ENCODE peak calls at places on chromosome 13, in seven cellular contexts. One of them, this sample, is unnamed.

GRCh38 chr13:49958321-49958720 is 22.2 kb upstream of the SPRYD7 start:
- DNase-seq in AG08395: no peak
- DNase-seq in lower lobe of right lung: no peak
- DNase-seq in hepatocyte: no peak
- DNase-seq in hepatic stellate cell: no peak
- DNase-seq in body of pancreas: no peak
- DNase-seq in stimulated activated CD4-positive, alpha-beta T cell treated with anti-CD3 and anti-CD28 coated beads, Interleukin-15, amount 100 ng/mL, for 1 hour: no peak
- DNase-seq in this sample: no peak

GRCh38 chr13:53405616-53406015 is 377.0 kb downstream of the OLFM4 start:
- DNase-seq in AG08395: no peak
- DNase-seq in lower lobe of right lung: no peak
- DNase-seq in hepatocyte: peak
- DNase-seq in hepatic stellate cell: no peak
- DNase-seq in body of pancreas: no peak
- DNase-seq in stimulated activated CD4-positive, alpha-beta T cell treated with anti-CD3 and anti-CD28 coated beads, Interleukin-15, amount 100 ng/mL, for 1 hour: no peak
- DNase-seq in this sample: no peak

GRCh38 chr13:76808927-76809326 is 77.3 kb downstream of the KCTD12 start:
- DNase-seq in AG08395: no peak
- DNase-seq in lower lobe of right lung: no peak
- DNase-seq in hepatocyte: no peak
- DNase-seq in hepatic stellate cell: no peak
- DNase-seq in body of pancreas: no peak
- DNase-seq in stimulated activated CD4-positive, alpha-beta T cell treated with anti-CD3 and anti-CD28 coated beads, Interleukin-15, amount 100 ng/mL, for 1 hour: no peak
- DNase-seq in this sample: no peak

GRCh38 chr13:102569488-102569887 is 27.3 kb upstream of the TPP2 start:
- DNase-seq in AG08395: peak
- DNase-seq in lower lobe of right lung: no peak
- DNase-seq in hepatocyte: no peak
- DNase-seq in hepatic stellate cell: peak
- DNase-seq in body of pancreas: no peak
- DNase-seq in stimulated activated CD4-positive, alpha-beta T cell treated with anti-CD3 and anti-CD28 coated beads, Interleukin-15, amount 100 ng/mL, for 1 hour: no peak
- DNase-seq in this sample: no peak

GRCh38 chr13:51858433-51859247 is 3.1 kb upstream of the CCDC70 start:
- DNase-seq in AG08395: no peak
- DNase-seq in lower lobe of right lung: no peak
- DNase-seq in hepatocyte: no peak
- DNase-seq in hepatic stellate cell: no peak
- DNase-seq in body of pancreas: no peak
- DNase-seq in stimulated activated CD4-positive, alpha-beta T cell treated with anti-CD3 and anti-CD28 coated beads, Interleukin-15, amount 100 ng/mL, for 1 hour: no peak
- DNase-seq in this sample: no peak

GRCh38 chr13:27921961-27922910 is 2.4 kb downstream of the PDX1 start:
- DNase-seq in AG08395: no peak
- DNase-seq in lower lobe of right lung: no peak
- DNase-seq in hepatocyte: no peak
- DNase-seq in hepatic stellate cell: no peak
- DNase-seq in body of pancreas: no peak
- DNase-seq in stimulated activated CD4-positive, alpha-beta T cell treated with anti-CD3 and anti-CD28 coated beads, Interleukin-15, amount 100 ng/mL, for 1 hour: no peak
- DNase-seq in this sample: no peak

GRCh38 chr13:107210216-107211010 is 642.5 kb upstream of the ARGLU1 start:
- DNase-seq in AG08395: peak
- DNase-seq in lower lobe of right lung: no peak
- DNase-seq in hepatocyte: peak
- DNase-seq in hepatic stellate cell: no peak
- DNase-seq in body of pancreas: no peak
- DNase-seq in stimulated activated CD4-positive, alpha-beta T cell treated with anti-CD3 and anti-CD28 coated beads, Interleukin-15, amount 100 ng/mL, for 1 hour: no peak
- DNase-seq in this sample: no peak

GRCh38 chr13:51534075-51534817 is 50.0 kb upstream of the WDFY2 start:
- DNase-seq in AG08395: no peak
- DNase-seq in lower lobe of right lung: peak
- DNase-seq in hepatocyte: no peak
- DNase-seq in hepatic stellate cell: no peak
- DNase-seq in body of pancreas: no peak
- DNase-seq in stimulated activated CD4-positive, alpha-beta T cell treated with anti-CD3 and anti-CD28 coated beads, Interleukin-15, amount 100 ng/mL, for 1 hour: no peak
- DNase-seq in this sample: no peak

GRCh38 chr13:49652691-49653305 is 24.5 kb downstream of the ARL11 start:
- DNase-seq in AG08395: peak
- DNase-seq in lower lobe of right lung: no peak
- DNase-seq in hepatocyte: peak
- DNase-seq in hepatic stellate cell: peak
- DNase-seq in body of pancreas: peak
- DNase-seq in stimulated activated CD4-positive, alpha-beta T cell treated with anti-CD3 and anti-CD28 coated beads, Interleukin-15, amount 100 ng/mL, for 1 hour: no peak
- DNase-seq in this sample: peak

GRCh38 chr13:114108141-114108761 is 24.2 kb downstream of the RASA3 start:
- DNase-seq in AG08395: no peak
- DNase-seq in lower lobe of right lung: peak
- DNase-seq in hepatocyte: no peak
- DNase-seq in hepatic stellate cell: no peak
- DNase-seq in body of pancreas: no peak
- DNase-seq in stimulated activated CD4-positive, alpha-beta T cell treated with anti-CD3 and anti-CD28 coated beads, Interleukin-15, amount 100 ng/mL, for 1 hour: no peak
- DNase-seq in this sample: no peak

GRCh38 chr13:42328672-42329071 is 56.7 kb downstream of the AKAP11 start:
- DNase-seq in AG08395: no peak
- DNase-seq in lower lobe of right lung: no peak
- DNase-seq in hepatocyte: no peak
- DNase-seq in hepatic stellate cell: no peak
- DNase-seq in body of pancreas: no peak
- DNase-seq in stimulated activated CD4-positive, alpha-beta T cell treated with anti-CD3 and anti-CD28 coated beads, Interleukin-15, amount 100 ng/mL, for 1 hour: no peak
- DNase-seq in this sample: peak

GRCh38 chr13:25037057-25037813 is 58.7 kb upstream of the PABPC3 start:
- DNase-seq in AG08395: peak
- DNase-seq in lower lobe of right lung: no peak
- DNase-seq in hepatocyte: peak
- DNase-seq in hepatic stellate cell: peak
- DNase-seq in body of pancreas: peak
- DNase-seq in stimulated activated CD4-positive, alpha-beta T cell treated with anti-CD3 and anti-CD28 coated beads, Interleukin-15, amount 100 ng/mL, for 1 hour: no peak
- DNase-seq in this sample: peak

GRCh38 chr13:99289674-99290337 is 17.4 kb downstream of the GPR183 start:
- DNase-seq in AG08395: no peak
- DNase-seq in lower lobe of right lung: no peak
- DNase-seq in hepatocyte: no peak
- DNase-seq in hepatic stellate cell: no peak
- DNase-seq in body of pancreas: no peak
- DNase-seq in stimulated activated CD4-positive, alpha-beta T cell treated with anti-CD3 and anti-CD28 coated beads, Interleukin-15, amount 100 ng/mL, for 1 hour: no peak
- DNase-seq in this sample: no peak

GRCh38 chr13:50697746-50698526 is 145.6 kb downstream of the DLEU7 start:
- DNase-seq in AG08395: no peak
- DNase-seq in lower lobe of right lung: no peak
- DNase-seq in hepatocyte: peak
- DNase-seq in hepatic stellate cell: no peak
- DNase-seq in body of pancreas: no peak
- DNase-seq in stimulated activated CD4-positive, alpha-beta T cell treated with anti-CD3 and anti-CD28 coated beads, Interleukin-15, amount 100 ng/mL, for 1 hour: no peak
- DNase-seq in this sample: no peak

GRCh38 chr13:51364404-51365008 is 25.0 kb downstream of the SERPINE3 start:
- DNase-seq in AG08395: peak
- DNase-seq in lower lobe of right lung: no peak
- DNase-seq in hepatocyte: no peak
- DNase-seq in hepatic stellate cell: peak
- DNase-seq in body of pancreas: no peak
- DNase-seq in stimulated activated CD4-positive, alpha-beta T cell treated with anti-CD3 and anti-CD28 coated beads, Interleukin-15, amount 100 ng/mL, for 1 hour: no peak
- DNase-seq in this sample: peak

This sample was measured in KBM-7.